ENCODE peak calls at places on chromosomes 13 and 19, in four cellular contexts. One of them, this sample, is unnamed.

GRCh38 chr19:29467824-29468401 is 57.9 kb upstream of the VSTM2B start:
- DNase-seq in foreskin fibroblast: no peak
- DNase-seq in endothelial cell: no peak
- DNase-seq in Peyer's patch: no peak
- DNase-seq in this sample: no peak

GRCh38 chr13:41015920-41016319 is 3.2 kb downstream of the ELF1 start:
- DNase-seq in endothelial cell: no peak
- DNase-seq in Peyer's patch: no peak
- DNase-seq in foreskin fibroblast: no peak
- DNase-seq in this sample: no peak

GRCh38 chr13:45082964-45083363 is 37.3 kb upstream of the GTF2F2 start:
- DNase-seq in endothelial cell: no peak
- DNase-seq in Peyer's patch: no peak
- DNase-seq in foreskin fibroblast: peak
- DNase-seq in this sample: no peak

GRCh38 chr19:36488118-36488815 is 1.1 kb downstream of the ZNF566 start:
- DNase-seq in foreskin fibroblast: no peak
- DNase-seq in Peyer's patch: no peak
- DNase-seq in endothelial cell: no peak
- DNase-seq in this sample: no peak

GRCh38 chr13:30457306-30457891 is 8.3 kb downstream of the HMGB1 start:
- DNase-seq in endothelial cell: no peak
- DNase-seq in Peyer's patch: no peak
- DNase-seq in foreskin fibroblast: no peak
- DNase-seq in this sample: no peak

GRCh38 chr19:29687897-29688728 is 22.9 kb downstream of the PLEKHF1 start:
- DNase-seq in foreskin fibroblast: peak
- DNase-seq in Peyer's patch: no peak
- DNase-seq in endothelial cell: no peak
- DNase-seq in this sample: no peak

GRCh38 chr13:50788551-50788950 is 54.9 kb downstream of the DLEU7 start:
- DNase-seq in endothelial cell: no peak
- DNase-seq in Peyer's patch: no peak
- DNase-seq in foreskin fibroblast: peak
- DNase-seq in this sample: no peak

GRCh38 chr19:47509973-47510372 is 4.9 kb downstream of the NAPA start:
- DNase-seq in Peyer's patch: no peak
- DNase-seq in foreskin fibroblast: no peak
- DNase-seq in endothelial cell: no peak
- DNase-seq in this sample: no peak

GRCh38 chr19:52464798-52465470 is 11.6 kb downstream of the ZNF578 start:
- DNase-seq in Peyer's patch: no peak
- DNase-seq in foreskin fibroblast: no peak
- DNase-seq in endothelial cell: peak
- DNase-seq in this sample: no peak

GRCh38 chr13:112832811-112833210 is 136.2 kb upstream of the MCF2L start:
- DNase-seq in foreskin fibroblast: no peak
- DNase-seq in endothelial cell: no peak
- DNase-seq in Peyer's patch: peak
- DNase-seq in this sample: no peak

GRCh38 chr19:10334340-10335148 is 1.2 kb upstream of the RAVER1 start:
- DNase-seq in endothelial cell: peak
- DNase-seq in Peyer's patch: peak
- DNase-seq in foreskin fibroblast: peak
- DNase-seq in this sample: peak

GRCh38 chr13:79245937-79246574 is 160.0 kb downstream of the RBM26 start:
- DNase-seq in endothelial cell: no peak
- DNase-seq in foreskin fibroblast: no peak
- DNase-seq in Peyer's patch: no peak
- DNase-seq in this sample: no peak

GRCh38 chr13:110965038-110965754 is 50.3 kb upstream of the ANKRD10 start:
- DNase-seq in foreskin fibroblast: peak
- DNase-seq in endothelial cell: no peak
- DNase-seq in Peyer's patch: no peak
- DNase-seq in this sample: no peak

GRCh38 chr19:48614436-48615144 is at the start of gene FAM83E:
- DNase-seq in Peyer's patch: peak
- DNase-seq in endothelial cell: no peak
- DNase-seq in foreskin fibroblast: peak
- DNase-seq in this sample: no peak

GRCh38 chr13:51781246-51782022 is 22.5 kb downstream of the DHRS12 start:
- DNase-seq in endothelial cell: no peak
- DNase-seq in foreskin fibroblast: peak
- DNase-seq in Peyer's patch: no peak
- DNase-seq in this sample: no peak

GRCh38 chr13:94415484-94415883 is 64.0 kb downstream of the DCT start:
- DNase-seq in foreskin fibroblast: no peak
- DNase-seq in endothelial cell: no peak
- DNase-seq in Peyer's patch: no peak
- DNase-seq in this sample: no peak

GRCh38 chr13:31521466-31521865 is 217.9 kb upstream of the RXFP2 start:
- DNase-seq in endothelial cell: no peak
- DNase-seq in Peyer's patch: no peak
- DNase-seq in foreskin fibroblast: peak
- DNase-seq in this sample: no peak

GRCh38 chr19:50753879-50754278 is 16.4 kb upstream of the GPR32 start:
- DNase-seq in foreskin fibroblast: no peak
- DNase-seq in Peyer's patch: no peak
- DNase-seq in endothelial cell: no peak
- DNase-seq in this sample: no peak

GRCh38 chr19:8449830-8450229 is 5.1 kb downstream of the HNRNPM start:
- DNase-seq in foreskin fibroblast: no peak
- DNase-seq in endothelial cell: no peak
- DNase-seq in Peyer's patch: no peak
- DNase-seq in this sample: no peak

GRCh38 chr13:35468195-35468594 is 8.3 kb downstream of the MAB21L1 start:
- DNase-seq in endothelial cell: no peak
- DNase-seq in foreskin fibroblast: peak
- DNase-seq in Peyer's patch: no peak
- DNase-seq in this sample: no peak

GRCh38 chr13:100438059-100438788 is 150.4 kb downstream of the GGACT start:
- DNase-seq in Peyer's patch: no peak
- DNase-seq in foreskin fibroblast: no peak
- DNase-seq in endothelial cell: no peak
- DNase-seq in this sample: no peak

DNA sequence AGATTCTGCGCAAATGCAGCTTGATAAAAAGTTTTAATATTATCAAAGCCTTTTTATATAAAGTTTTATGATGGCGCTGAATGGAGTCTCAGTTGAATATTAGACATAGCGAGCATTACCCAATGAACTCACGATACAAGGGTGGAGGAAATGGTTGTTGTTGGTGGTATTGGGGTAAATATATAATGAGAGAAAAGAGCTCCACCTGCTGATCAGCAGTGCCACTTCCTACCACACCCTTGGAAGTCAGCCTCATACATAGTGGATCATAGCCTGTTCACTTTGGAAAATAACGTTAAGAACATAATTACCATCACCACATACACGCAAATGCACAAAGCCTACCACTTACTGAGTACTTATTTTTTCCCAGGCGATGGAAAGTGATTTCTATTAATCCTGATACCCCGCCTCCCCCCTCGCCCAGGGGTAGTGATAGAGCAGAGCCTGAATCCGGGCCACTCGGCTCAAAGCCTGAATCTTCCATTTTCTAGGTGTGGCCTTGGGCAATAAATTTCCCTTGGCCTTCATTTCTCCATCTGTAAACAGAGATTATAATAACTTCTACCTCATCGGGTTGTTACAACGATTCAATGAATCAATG is 358.3 kb downstream of the KLF5 start:
- DNase-seq in Peyer's patch: no peak
- DNase-seq in endothelial cell: no peak
- DNase-seq in foreskin fibroblast: no peak
- DNase-seq in this sample: no peak
- TF ChIP-seq CTCF in Peyer's patch: peak
- TF ChIP-seq CTCF in endothelial cell: no peak
- TF ChIP-seq CTCF in foreskin fibroblast: peak
- TF ChIP-seq CTCF in this sample: no peak

DNA sequence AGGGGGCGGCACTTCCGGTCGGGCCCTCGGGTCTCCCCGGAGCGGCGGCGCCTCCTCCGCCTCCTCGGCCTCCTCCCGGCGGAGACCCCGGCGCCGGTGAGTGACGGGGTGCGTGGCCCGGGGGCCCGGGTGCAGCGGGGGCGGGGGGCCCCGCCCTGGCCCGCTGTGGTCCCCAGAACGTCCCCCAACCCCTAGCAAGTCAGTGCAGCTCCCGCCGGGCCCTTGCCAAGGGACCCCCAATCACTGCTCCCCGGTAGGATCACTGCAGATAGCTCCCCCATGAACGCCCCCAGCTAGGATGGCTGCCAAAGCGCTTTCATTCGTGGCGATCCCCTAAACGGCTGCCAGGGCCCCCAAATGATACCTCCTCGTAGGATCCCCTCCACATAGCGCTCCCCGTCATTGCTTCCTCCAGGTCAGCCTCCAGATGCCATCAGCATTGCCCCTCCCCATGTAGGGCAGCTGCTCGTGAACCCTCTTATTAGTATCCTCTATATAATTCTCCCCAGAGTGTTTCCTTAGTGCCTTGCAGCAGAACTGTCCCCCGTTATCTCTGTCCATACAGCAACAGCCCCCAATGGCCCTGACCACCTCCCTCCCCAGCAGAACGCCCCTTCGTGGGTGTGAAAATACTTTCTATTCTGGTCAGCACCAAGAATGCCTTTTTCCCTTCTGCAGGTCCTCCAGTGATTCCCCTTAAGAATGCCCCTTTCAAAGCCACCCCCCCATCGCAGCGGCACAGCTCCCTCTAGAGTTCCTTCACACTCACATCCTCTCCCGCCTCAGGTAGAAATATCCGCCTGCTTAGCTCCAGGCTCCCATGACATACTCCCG is at the start of gene ZNF865:
- DNase-seq in Peyer's patch: peak
- DNase-seq in foreskin fibroblast: peak
- DNase-seq in endothelial cell: peak
- DNase-seq in this sample: no peak
- TF ChIP-seq CTCF in Peyer's patch: peak
- TF ChIP-seq CTCF in foreskin fibroblast: peak
- TF ChIP-seq CTCF in endothelial cell: no peak
- TF ChIP-seq CTCF in this sample: peak

DNA sequence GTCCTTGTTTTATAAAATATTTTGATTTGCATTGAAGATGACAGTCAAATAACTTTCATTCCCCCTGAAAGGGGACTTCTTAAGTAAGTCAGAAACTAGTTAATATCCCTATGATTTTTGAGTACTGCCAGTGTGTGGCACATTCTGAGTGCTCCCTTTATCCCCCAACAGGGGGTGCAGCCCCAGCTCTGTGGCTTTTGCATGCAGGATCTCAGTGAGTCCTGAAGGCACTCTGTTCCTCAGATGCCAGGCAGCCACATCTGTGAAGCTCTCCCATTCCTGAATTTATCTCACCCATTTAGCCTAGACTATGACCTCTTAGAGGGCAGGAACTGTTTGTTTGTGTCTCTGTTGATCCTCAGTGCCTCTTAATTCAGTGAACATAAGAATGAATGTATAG is 123.1 kb downstream of the CDK8 start:
- DNase-seq in foreskin fibroblast: peak
- DNase-seq in endothelial cell: peak
- DNase-seq in Peyer's patch: no peak
- DNase-seq in this sample: no peak
- TF ChIP-seq CTCF in foreskin fibroblast: peak
- TF ChIP-seq CTCF in endothelial cell: peak
- TF ChIP-seq CTCF in Peyer's patch: peak
- TF ChIP-seq CTCF in this sample: peak

GRCh38 chr13:105213512-105213911 is 1322.0 kb downstream of the EFNB2 start:
- DNase-seq in endothelial cell: no peak
- DNase-seq in Peyer's patch: no peak
- DNase-seq in foreskin fibroblast: no peak
- DNase-seq in this sample: no peak
- TF ChIP-seq CTCF in endothelial cell: no peak
- TF ChIP-seq CTCF in Peyer's patch: no peak
- TF ChIP-seq CTCF in foreskin fibroblast: no peak
- TF ChIP-seq CTCF in this sample: no peak

GRCh38 chr19:1089891-1090290 is 5.3 kb downstream of the POLR2E start:
- DNase-seq in endothelial cell: no peak
- DNase-seq in foreskin fibroblast: no peak
- DNase-seq in Peyer's patch: no peak
- DNase-seq in this sample: no peak
- TF ChIP-seq CTCF in endothelial cell: no peak
- TF ChIP-seq CTCF in foreskin fibroblast: no peak
- TF ChIP-seq CTCF in Peyer's patch: no peak
- TF ChIP-seq CTCF in this sample: no peak

GRCh38 chr19:4455742-4456565 is 1.6 kb downstream of the UBXN6 start:
- DNase-seq in foreskin fibroblast: peak
- DNase-seq in Peyer's patch: no peak
- DNase-seq in endothelial cell: no peak
- DNase-seq in this sample: peak
- TF ChIP-seq CTCF in foreskin fibroblast: no peak
- TF ChIP-seq CTCF in Peyer's patch: no peak
- TF ChIP-seq CTCF in endothelial cell: no peak
- TF ChIP-seq CTCF in this sample: no peak

GRCh38 chr13:62544928-62545327 is 1129.3 kb upstream of the PCDH20 start:
- DNase-seq in endothelial cell: no peak
- DNase-seq in Peyer's patch: no peak
- DNase-seq in foreskin fibroblast: no peak
- DNase-seq in this sample: no peak
- TF ChIP-seq CTCF in endothelial cell: peak
- TF ChIP-seq CTCF in Peyer's patch: no peak
- TF ChIP-seq CTCF in foreskin fibroblast: no peak
- TF ChIP-seq CTCF in this sample: peak

GRCh38 chr19:17448190-17448967 is at the start of gene TMEM221:
- DNase-seq in foreskin fibroblast: peak
- DNase-seq in endothelial cell: peak
- DNase-seq in Peyer's patch: peak
- DNase-seq in this sample: no peak
- TF ChIP-seq CTCF in foreskin fibroblast: peak
- TF ChIP-seq CTCF in endothelial cell: peak
- TF ChIP-seq CTCF in Peyer's patch: peak
- TF ChIP-seq CTCF in this sample: peak